ENCODE peak calls at places on chromosome 5, in six cellular contexts. N is IMR-90, Q is Peyer's patch, R is esophagus squamous epithelium, A is spleen, H is ovary. M is an unnamed sample.

GRCh38 chr5:114789773-114790402 is 379.8 kb downstream of the TRIM36 start:
- DNase-seq in A (no peak), H (no peak), Q (no peak), R (no peak), N (no peak), M (no peak)

GRCh38 chr5:81925012-81925411 is 46.8 kb upstream of the ATG10 start:
- DNase-seq in H (no peak), A (no peak), N (no peak), Q (no peak), R (no peak), M (no peak)

GRCh38 chr5:38373733-38374132 is 115.4 kb downstream of the EGFLAM start:
- DNase-seq in A (no peak), H (no peak), R (no peak), Q (no peak), N (peak; percentile 6), M (no peak)

GRCh38 chr5:124685404-124685930 is 61.0 kb downstream of the ZNF608 start:
- DNase-seq in R (no peak), A (no peak), N (no peak), Q (no peak), H (no peak), M (no peak)

GRCh38 chr5:82734291-82734690 is 342.9 kb downstream of the TMEM167A start:
- DNase-seq in Q (no peak), A (no peak), H (no peak), R (no peak), N (no peak), M (no peak)

GRCh38 chr5:77852514-77853352 is 76.6 kb upstream of the TBCA start:
- DNase-seq in H (peak; percentile 70), R (no peak), Q (peak; percentile 54), N (peak; percentile 78), A (peak; percentile 83), M (peak; percentile 84)

GRCh38 chr5:126742425-126742824 is 34.5 kb upstream of the LMNB1 start:
- DNase-seq in Q (no peak), R (no peak), A (no peak), H (no peak), N (no peak), M (no peak)

GRCh38 chr5:14397717-14398116 is 183.9 kb upstream of the OTULINL start:
- DNase-seq in A (no peak), Q (no peak), H (no peak), R (no peak), N (peak; percentile 82), M (peak; percentile 54)

GRCh38 chr5:108727154-108727638 is 20.5 kb upstream of the FER start:
- DNase-seq in R (no peak), H (peak; percentile 19), Q (peak; percentile 55), A (no peak), N (peak; percentile 24), M (peak; percentile 40)

GRCh38 chr5:133247881-133248642 is 196.2 kb downstream of the HSPA4 start:
- DNase-seq in Q (no peak), N (peak; percentile 49), A (peak; percentile 73), H (no peak), R (no peak), M (peak; percentile 5)

GRCh38 chr5:17436766-17437221 is 61.2 kb upstream of the TAF11L2 start:
- DNase-seq in R (no peak), H (no peak), Q (no peak), A (no peak), N (no peak), M (no peak)

GRCh38 chr5:170313344-170313743 is 15.8 kb upstream of the LCP2 start:
- DNase-seq in H (no peak), Q (no peak), N (no peak), A (no peak), R (no peak), M (no peak)

GRCh38 chr5:424259-425110 is 18.5 kb upstream of the EXOC3 start:
- DNase-seq in N (peak; percentile 31), H (no peak), Q (peak; percentile 39), R (no peak), A (peak; percentile 74), M (no peak)

GRCh38 chr5:132013711-132014110 is 2.3 kb upstream of the ACSL6 start:
- DNase-seq in H (no peak), Q (peak; percentile 42), R (no peak), A (peak; percentile 67), N (no peak), M (no peak)

GRCh38 chr5:108545301-108545700 is 163.4 kb upstream of the FBXL17 start:
- DNase-seq in H (no peak), R (no peak), Q (no peak), A (no peak), N (no peak), M (no peak)

GRCh38 chr5:96483878-96484277 is 50.8 kb upstream of the PCSK1 start:
- DNase-seq in A (no peak), N (peak; percentile 55), R (no peak), Q (no peak), H (no peak), M (no peak)

GRCh38 chr5:173554989-173555705 is 61.3 kb downstream of the BOD1 start:
- DNase-seq in Q (no peak), N (no peak), A (no peak), H (no peak), R (no peak), M (no peak)

GRCh38 chr5:111635151-111635945 is 121.6 kb downstream of the NREP start:
- DNase-seq in N (no peak), A (no peak), H (no peak), Q (no peak), R (no peak), M (no peak)

GRCh38 chr5:115986358-115986757 is 24.1 kb downstream of the LVRN start:
- DNase-seq in N (peak; percentile 80), H (no peak), A (no peak), Q (no peak), R (no peak), M (no peak)

GRCh38 chr5:7377761-7378160 is 18.2 kb upstream of the ADCY2 start:
- DNase-seq in H (no peak), R (no peak), Q (no peak), A (no peak), N (no peak), M (no peak)

GRCh38 chr5:39605145-39605544 is 180.4 kb upstream of the DAB2 start:
- DNase-seq in H (no peak), N (no peak), A (no peak), Q (no peak), R (no peak), M (no peak)

GRCh38 chr5:116361171-116361967 is 213.3 kb downstream of the SEMA6A start:
- DNase-seq in N (no peak), Q (peak; percentile 59), A (peak; percentile 74), R (no peak), H (peak; percentile 50), M (peak; percentile 68)

GRCh38 chr5:96745844-96746531 is 61.8 kb downstream of the ERAP1 start:
- DNase-seq in Q (no peak), R (no peak), N (peak; percentile 39), H (no peak), A (no peak), M (no peak)

DNA sequence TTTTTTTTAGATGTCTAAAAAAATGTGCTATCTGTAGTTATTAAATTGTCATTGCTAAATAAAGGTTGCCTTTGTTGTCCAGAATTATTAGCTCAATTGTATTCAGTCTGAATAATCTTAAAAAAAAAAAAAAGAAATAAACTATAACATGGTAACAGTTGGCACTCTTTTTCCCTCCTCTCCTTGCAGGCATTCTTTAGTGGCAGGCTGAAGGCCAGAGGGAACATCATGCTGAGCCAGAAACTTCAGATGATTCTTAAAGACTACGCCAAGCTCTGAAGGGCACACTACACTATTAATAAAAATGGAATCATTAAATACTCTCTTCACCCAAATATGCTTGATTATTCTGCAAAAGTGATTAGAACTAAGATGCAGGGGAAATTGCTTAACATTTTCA is 87.6 kb upstream of the FAM170A start:
- DNase-seq in R (no peak), A (no peak), Q (no peak), N (no peak), H (no peak), M (no peak)
- TF ChIP-seq CTCF in R (no peak), A (no peak), Q (no peak), N (no peak), H (no peak), M (no peak)

GRCh38 chr5:176381423-176381822 is 7.0 kb downstream of the NOP16 start:
- DNase-seq in N (peak; percentile 15), Q (no peak), H (no peak), A (no peak), R (no peak), M (no peak)

GRCh38 chr5:176383248-176383905 is 5.0 kb downstream of the NOP16 start:
- DNase-seq in Q (no peak), A (peak; percentile 49), H (no peak), R (no peak), N (no peak), M (no peak)

GRCh38 chr5:176382721-176383120 is 5.7 kb downstream of the NOP16 start:
- DNase-seq in H (peak; percentile 6), N (no peak), A (peak; percentile 15), Q (no peak), R (no peak), M (no peak)

GRCh38 chr5:176383961-176384360 is 4.4 kb downstream of the NOP16 start:
- DNase-seq in A (peak; percentile 58), R (no peak), N (no peak), Q (no peak), H (no peak), M (no peak)

GRCh38 chr5:176381979-176382378 is 6.4 kb downstream of the NOP16 start:
- DNase-seq in A (peak; percentile 30), N (no peak), Q (no peak), H (peak; percentile 6), R (no peak), M (no peak)
- TF ChIP-seq POLR2A in A (no peak), N (no peak), Q (no peak), H (no peak), R (no peak), M (no peak)

DNA sequence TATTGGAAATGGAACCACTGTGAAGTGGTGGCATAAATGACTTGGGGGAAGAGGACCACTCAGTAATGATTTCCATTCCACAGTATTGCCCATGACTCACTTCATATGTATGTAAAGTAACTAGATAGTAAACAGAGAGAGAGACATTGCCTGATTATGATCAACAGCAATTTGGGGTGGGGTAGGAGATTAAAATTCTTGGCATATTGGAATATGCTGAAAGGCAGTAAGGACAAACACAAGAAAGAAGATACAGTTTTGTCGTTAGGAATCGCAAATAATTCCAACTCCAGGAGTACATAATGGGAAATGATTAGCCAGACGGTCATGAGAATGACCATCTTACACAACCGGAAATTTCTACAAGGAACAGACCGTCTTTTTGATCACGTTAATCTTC is 1.5 kb upstream of the HMGCS1 start:
- DNase-seq in H (no peak), N (no peak), R (no peak), Q (no peak), A (no peak), M (no peak)
- H3K4me3 ChIP-seq in H (no peak overlapping the region), N (no peak overlapping the region), R (no peak overlapping the region), Q (no peak overlapping the region), A (no peak overlapping the region), M (no peak overlapping the region)

GRCh38 chr5:148840531-148840930 is 14.1 kb downstream of the ADRB2 start:
- DNase-seq in N (peak; percentile 51), A (no peak), R (no peak), Q (no peak), H (no peak), M (no peak)
- TF ChIP-seq CTCF in N (no peak), A (no peak), R (no peak), Q (no peak), H (no peak), M (no peak)

M was measured in thyroid gland.